ENCODE peak calls at places on chromosomes 12 and 14, in eight cellular contexts. X is CD8-positive, alpha-beta memory T cell; R is kidney epithelial cell; S is astrocyte of the spinal cord; K is A549; W is stomach; Z is left ventricle myocardium inferior; D is BE2C. C is an unnamed sample.

GRCh38 chr12:19916982-19917381 is 451.4 kb upstream of the PDE3A start:
- DNase-seq in X (no peak), R (no peak), S (no peak), K (no peak), W (no peak), Z (no peak), D (no peak), C (no peak)

GRCh38 chr14:105365681-105366080 is 32.7 kb upstream of the TEX22 start:
- DNase-seq in X (no peak), R (no peak), S (no peak), K (no peak), W (no peak), Z (no peak), D (no peak), C (no peak)

GRCh38 chr14:99190696-99191662 is 81.0 kb downstream of the BCL11B start:
- DNase-seq in X (peak; percentile 28), R (no peak), S (no peak), K (no peak), W (no peak), Z (no peak), D (no peak), C (no peak)

GRCh38 chr14:89544636-89545301 is 127.7 kb upstream of the FOXN3 start:
- DNase-seq in X (no peak), R (no peak), S (no peak), K (no peak), W (no peak), Z (no peak), D (no peak), C (no peak)

GRCh38 chr12:104226672-104227071 is 11.1 kb downstream of the TXNRD1 start:
- DNase-seq in X (no peak), R (no peak), S (no peak), K (no peak), W (no peak), Z (no peak), D (no peak), C (no peak)

GRCh38 chr12:62078020-62078419 is 182.2 kb upstream of the USP15 start:
- DNase-seq in X (no peak), R (no peak), S (no peak), K (no peak), W (no peak), Z (no peak), D (no peak), C (no peak)

GRCh38 chr12:91778091-91778819 is 367.4 kb downstream of the BTG1 start:
- DNase-seq in X (no peak), R (no peak), S (peak; percentile 38), K (no peak), W (no peak), Z (no peak), D (no peak), C (no peak)

GRCh38 chr12:66751432-66752113 is 72.7 kb upstream of the GRIP1 start:
- DNase-seq in X (no peak), R (peak; percentile 14), S (no peak), K (no peak), W (no peak), Z (no peak), D (no peak), C (no peak)

GRCh38 chr14:86933460-86933859 is 1059.5 kb downstream of the GALC start:
- DNase-seq in X (no peak), R (no peak), S (peak; percentile 5), K (no peak), W (no peak), Z (no peak), D (no peak), C (no peak)

GRCh38 chr12:2395352-2395977 is 342.7 kb downstream of the CACNA1C start:
- DNase-seq in X (no peak), R (no peak), S (peak; percentile 32), K (peak; percentile 52), W (peak; percentile 36), Z (peak; percentile 42), D (peak; percentile 71), C (no peak)

GRCh38 chr14:86540636-86541247 is 1010.8 kb downstream of the FLRT2 start:
- DNase-seq in X (no peak), R (no peak), S (no peak), K (no peak), W (no peak), Z (no peak), D (no peak), C (peak; percentile 19)

GRCh38 chr12:1989111-1989510 is 15.1 kb downstream of the DCP1B start:
- DNase-seq in X (no peak), R (no peak), S (no peak), K (no peak), W (no peak), Z (no peak), D (no peak), C (no peak)

GRCh38 chr14:52551696-52552062 is 626 bp downstream of the TXNDC16 start:
- DNase-seq in X (peak; percentile 2), R (no peak), S (peak; percentile 52), K (no peak), W (no peak), Z (no peak), D (peak; percentile 25), C (no peak)

GRCh38 chr14:96177766-96178377 is 26.8 kb upstream of the BDKRB2 start:
- DNase-seq in X (no peak), R (no peak), S (no peak), K (no peak), W (no peak), Z (no peak), D (no peak), C (no peak)

GRCh38 chr14:96122496-96122895 is 82.1 kb upstream of the BDKRB2 start:
- DNase-seq in X (no peak), R (no peak), S (peak; percentile 22), K (no peak), W (no peak), Z (no peak), D (no peak), C (no peak)

GRCh38 chr12:79098530-79098929 is 234.0 kb downstream of the SYT1 start:
- DNase-seq in X (no peak), R (no peak), S (peak; percentile 40), K (no peak), W (no peak), Z (no peak), D (peak; percentile 36), C (no peak)

GRCh38 chr12:57864382-57864781 is 17.9 kb upstream of the CTDSP2 start:
- DNase-seq in X (no peak), R (no peak), S (no peak), K (peak; percentile 40), W (no peak), Z (no peak), D (no peak), C (no peak)
- H3K4me3 ChIP-seq in X (no peak overlapping the region), R (no peak overlapping the region), S (no peak overlapping the region), K (no peak overlapping the region), W (peak overlapping the region; percentile 44), Z (peak overlapping the region; percentile 66), D (no peak overlapping the region), C (no peak overlapping the region)

DNA sequence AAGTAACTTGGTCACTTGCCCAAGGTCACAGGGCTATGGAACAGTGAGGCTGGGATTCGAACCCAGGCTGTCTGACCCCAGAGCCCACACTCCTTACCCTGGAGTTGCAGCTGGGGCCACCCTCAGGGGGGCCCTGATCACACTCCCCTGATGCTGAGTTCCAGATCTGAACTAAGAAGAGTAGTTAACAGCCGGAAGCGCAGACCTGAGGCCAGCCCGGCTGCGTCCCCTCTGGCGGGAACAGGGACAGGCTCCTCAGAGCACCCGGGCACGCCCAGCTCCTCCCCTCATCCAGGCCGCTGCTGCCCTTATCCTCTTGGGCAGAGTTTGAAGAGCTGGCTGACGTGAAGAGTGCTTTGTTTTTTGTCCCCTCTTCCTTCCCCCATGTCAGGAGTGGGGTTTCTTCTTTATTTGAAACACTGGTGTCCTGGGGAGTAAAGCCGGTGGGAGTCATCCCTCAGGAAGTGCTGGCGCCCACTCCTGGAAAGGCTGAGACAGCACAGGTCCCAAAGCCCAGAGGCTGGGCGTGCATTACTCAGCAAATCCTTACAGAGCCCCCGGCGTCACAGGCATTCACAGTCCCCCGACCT is 8.7 kb downstream of the PHB2 start:
- DNase-seq in X (no peak), R (no peak), S (peak; percentile 79), K (peak; percentile 85), W (peak; percentile 75), Z (peak; percentile 53), D (peak; percentile 90), C (no peak)
- H3K4me3 ChIP-seq in X (peak overlapping the region; percentile 4), R (no peak overlapping the region), S (no peak overlapping the region), K (peak overlapping the region; percentile 15), W (peak overlapping the region; percentile 62), Z (peak overlapping the region; percentile 38), D (peak overlapping the region; percentile 55), C (no peak overlapping the region)

GRCh38 chr12:53758081-53758769 is 6.4 kb upstream of the CISTR start:
- DNase-seq in X (no peak), R (no peak), S (no peak), K (no peak), W (no peak), Z (no peak), D (no peak), C (no peak)
- H3K4me3 ChIP-seq in X (no peak overlapping the region), R (no peak overlapping the region), S (no peak overlapping the region), K (no peak overlapping the region), W (no peak overlapping the region), Z (no peak overlapping the region), D (no peak overlapping the region), C (no peak overlapping the region)

GRCh38 chr14:23932639-23933038 is 20.9 kb upstream of the DHRS4 start:
- DNase-seq in X (no peak), R (no peak), S (no peak), K (no peak), W (no peak), Z (no peak), D (no peak), C (no peak)
- H3K4me3 ChIP-seq in X (no peak overlapping the region), R (no peak overlapping the region), S (no peak overlapping the region), K (no peak overlapping the region), W (no peak overlapping the region), Z (no peak overlapping the region), D (no peak overlapping the region), C (no peak overlapping the region)